ENCODE peak calls at places on chromosomes 4 and X, in six cellular contexts. Z, C, Q, A, J and H are unnamed samples.

GRCh38 chr4:8188085-8188484 is 11.0 kb upstream of the SH3TC1 start:
- DNase-seq in Q (no peak), A (no peak), Z (no peak), C (no peak), J (no peak), H (no peak)

GRCh38 chrX:151754042-151754419 is 19.5 kb downstream of the CNGA2 start:
- DNase-seq in J (no peak), Z (no peak), C (no peak), Q (peak), A (peak), H (no peak)

GRCh38 chr4:185535818-185536729 is 767 bp upstream of the PDLIM3 start:
- DNase-seq in C (no peak), J (no peak), Q (no peak), A (no peak), Z (no peak), H (no peak)

GRCh38 chr4:142846729-142847606 is 867 bp upstream of the INPP4B start:
- DNase-seq in Q (peak), Z (peak), C (peak), A (no peak), J (peak), H (peak)

GRCh38 chr4:1167244-1167949 is 5.0 kb downstream of the SPON2 start:
- DNase-seq in Z (peak), A (peak), Q (peak), J (peak), C (peak), H (peak)

GRCh38 chr4:145784036-145784435 is 104.1 kb downstream of the C4orf51 start:
- DNase-seq in J (peak), Z (no peak), C (no peak), Q (no peak), A (no peak), H (no peak)

GRCh38 chr4:75007891-75008290 is 75.0 kb downstream of the PARM1 start:
- DNase-seq in J (no peak), Z (no peak), Q (no peak), A (no peak), C (no peak), H (no peak)

GRCh38 chr4:156615066-156615514 is 356.5 kb downstream of the PDGFC start:
- DNase-seq in Q (no peak), A (no peak), C (no peak), J (no peak), Z (no peak), H (no peak)

GRCh38 chr4:153466637-153467153 is 535 bp downstream of the TMEM131L start:
- DNase-seq in Z (no peak), J (no peak), C (no peak), Q (no peak), A (no peak), H (peak)

GRCh38 chr4:87213425-87213824 is 7.0 kb downstream of the KLHL8 start:
- DNase-seq in J (no peak), Q (no peak), A (no peak), Z (no peak), C (no peak), H (no peak)

GRCh38 chr4:118927976-118928375 is 39.3 kb downstream of the SYNPO2 start:
- DNase-seq in A (no peak), C (no peak), Z (no peak), J (no peak), Q (no peak), H (no peak)

GRCh38 chrX:13533726-13534125 is 35.7 kb upstream of the EGFL6 start:
- DNase-seq in Q (no peak), A (no peak), J (no peak), C (no peak), Z (no peak), H (no peak)

GRCh38 chr4:147078875-147079658 is 133.4 kb upstream of the TTC29 start:
- DNase-seq in A (peak), Q (no peak), C (no peak), Z (no peak), J (no peak), H (no peak)